ENCODE peak calls at places on chromosomes 7 and 10, in four cellular contexts. L, S, Q and V are unnamed samples.
A peak's percentile ranks its signal among the peaks of the same experiment; 100 is the strongest.

GRCh38 chr7:128031901-128032604 is 816 bp upstream of the LRRC4 start:
- DNase-seq in S (peak; percentile 73), Q (peak; percentile 36), L (peak; percentile 80), V (peak; percentile 33)

GRCh38 chr7:42035205-42035604 is 201.8 kb downstream of the GLI3 start:
- DNase-seq in Q (no peak), S (no peak), L (no peak), V (no peak)

GRCh38 chr10:34364253-34365037 is 450.7 kb downstream of the PARD3 start:
- DNase-seq in L (no peak), S (no peak), Q (no peak), V (no peak)

GRCh38 chr10:14009315-14010082 is 321.2 kb downstream of the FRMD4A start:
- DNase-seq in Q (no peak), L (no peak), S (no peak), V (no peak)

GRCh38 chr10:64103750-64104149 is 582.5 kb downstream of the REEP3 start:
- DNase-seq in Q (no peak), S (no peak), L (no peak), V (no peak)

GRCh38 chr7:134742688-134743350 is 36.6 kb upstream of the CALD1 start:
- DNase-seq in S (no peak), Q (peak; percentile 87), L (no peak), V (peak; percentile 35)

GRCh38 chr7:148883233-148884048 is 650 bp downstream of the EZH2 start:
- DNase-seq in L (peak; percentile 41), Q (no peak), S (peak; percentile 88), V (peak; percentile 41)

GRCh38 chr7:103116511-103116910 is 32.4 kb downstream of the NAPEPLD start:
- DNase-seq in Q (no peak), S (no peak), L (no peak), V (no peak)

GRCh38 chr10:127186846-127187245 is 9.5 kb downstream of the INSYN2A start:
- DNase-seq in L (no peak), S (no peak), Q (no peak), V (no peak)

GRCh38 chr7:69598487-69599148 is 343 bp downstream of the AUTS2 start:
- DNase-seq in Q (no peak), L (peak; percentile 58), S (peak; percentile 65), V (no peak)

GRCh38 chr7:107277331-107277730 is 108.5 kb downstream of the HBP1 start:
- DNase-seq in Q (no peak), L (no peak), S (no peak), V (no peak)

GRCh38 chr10:100890696-100891271 is 22.0 kb upstream of the SLF2 start:
- DNase-seq in S (no peak), L (no peak), Q (peak; percentile 94), V (no peak)

GRCh38 chr7:51451751-51452465 is 135.3 kb upstream of the COBL start:
- DNase-seq in S (no peak), L (peak; percentile 81), Q (no peak), V (no peak)

GRCh38 chr7:134004829-134005505 is 122.2 kb upstream of the LRGUK start:
- DNase-seq in S (no peak), Q (no peak), L (no peak), V (no peak)

GRCh38 chr10:34341473-34341872 is 473.6 kb downstream of the PARD3 start:
- DNase-seq in Q (no peak), L (no peak), S (no peak), V (no peak)

GRCh38 chr7:73354787-73355186 is 26.8 kb downstream of the FKBP6 start:
- DNase-seq in Q (no peak), L (no peak), S (no peak), V (no peak)

GRCh38 chr7:81693080-81693479 is 76.8 kb downstream of the HGF start:
- DNase-seq in L (no peak), S (no peak), Q (no peak), V (no peak)

GRCh38 chr7:2939193-2939885 is 95.2 kb upstream of the GNA12 start:
- DNase-seq in L (no peak), Q (no peak), S (peak; percentile 44), V (no peak)

GRCh38 chr10:124697837-124698559 is 46.2 kb downstream of the FAM53B start:
- DNase-seq in L (peak; percentile 36), Q (no peak), S (peak; percentile 68), V (no peak)

GRCh38 chr10:4683137-4683536 is 142.9 kb upstream of the AKR1E2 start:
- DNase-seq in L (no peak), Q (no peak), S (no peak), V (no peak)

GRCh38 chr7:44533301-44534055 is 7.7 kb downstream of the NPC1L1 start:
- DNase-seq in Q (no peak), L (no peak), S (no peak), V (no peak)

GRCh38 chr10:21912583-21912982 is 90.9 kb downstream of the DNAJC1 start:
- DNase-seq in Q (no peak), L (peak; percentile 27), S (no peak), V (no peak)

GRCh38 chr10:61078542-61078941 is 134.6 kb upstream of the RHOBTB1 start:
- DNase-seq in S (peak; percentile 41), Q (no peak), L (no peak), V (no peak)

GRCh38 chr7:19772858-19773337 is 519 bp downstream of the TMEM196 start:
- DNase-seq in S (peak; percentile 68), Q (no peak), L (peak; percentile 87), V (no peak)

GRCh38 chr10:124728071-124728829 is 15.9 kb downstream of the FAM53B start:
- DNase-seq in Q (no peak), S (peak; percentile 53), L (no peak), V (peak; percentile 39)

GRCh38 chr10:46255696-46256355 is 31.0 kb upstream of the ANTXRL start:
- DNase-seq in S (no peak), Q (no peak), L (peak; percentile 82), V (peak; percentile 71)

GRCh38 chr7:151249732-151250072 is 1.2 kb upstream of the SMARCD3 start:
- DNase-seq in Q (no peak), S (peak; percentile 82), L (peak; percentile 80), V (peak; percentile 48)

GRCh38 chr7:158166386-158167340 is 421.0 kb downstream of the PTPRN2 start:
- DNase-seq in Q (no peak), L (no peak), S (no peak), V (no peak)

GRCh38 chr7:73966062-73966940 is 61.7 kb upstream of the ELN start:
- DNase-seq in Q (no peak), L (no peak), S (no peak), V (no peak)

DNA sequence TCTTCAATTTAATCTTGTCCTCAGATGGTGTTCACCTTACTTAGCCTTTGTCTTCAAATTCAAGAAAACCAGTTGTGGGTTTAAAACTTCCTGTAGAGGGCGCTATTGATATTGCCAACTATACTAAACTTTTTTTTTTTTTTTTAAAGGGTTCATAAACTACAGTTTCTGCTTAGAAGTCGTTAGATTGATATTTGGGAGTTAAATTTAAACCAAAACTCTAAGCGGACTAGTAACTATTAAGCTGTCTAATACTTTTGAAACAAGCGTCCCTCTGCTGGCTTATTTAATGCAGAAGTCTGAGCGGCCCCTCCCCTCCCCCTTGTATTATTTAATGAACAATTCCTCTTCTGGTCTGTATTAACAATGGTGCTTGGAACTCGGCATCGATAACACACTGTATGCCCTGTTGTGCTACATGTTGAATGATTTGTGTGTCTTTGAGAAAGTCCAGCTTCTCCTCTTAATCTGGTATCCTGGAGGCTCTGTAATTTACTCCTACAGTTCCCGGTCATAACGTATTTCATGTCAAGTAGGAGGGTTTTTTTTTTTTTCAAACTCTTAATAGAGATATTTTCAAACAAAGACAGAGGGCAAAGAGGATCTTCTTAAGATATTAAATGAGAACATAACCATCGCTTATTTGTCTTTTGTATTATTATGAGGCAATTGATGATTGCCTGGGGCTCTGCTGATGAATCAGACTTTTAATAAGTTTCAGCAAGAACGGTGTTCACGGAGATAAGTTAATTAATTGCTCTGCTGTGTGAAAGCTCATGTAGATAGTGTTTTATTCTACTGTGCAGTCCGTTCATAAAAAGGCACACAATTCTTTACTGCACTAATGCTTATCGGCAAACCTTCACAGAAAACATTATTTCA is 22.6 kb upstream of the CREB5 start:
- DNase-seq in Q (no peak), S (no peak), L (peak; percentile 85), V (no peak)
- TF ChIP-seq CTCF in Q (peak; percentile 74), S (peak; percentile 48), L (peak; percentile 99), V (peak; percentile 65)

DNA sequence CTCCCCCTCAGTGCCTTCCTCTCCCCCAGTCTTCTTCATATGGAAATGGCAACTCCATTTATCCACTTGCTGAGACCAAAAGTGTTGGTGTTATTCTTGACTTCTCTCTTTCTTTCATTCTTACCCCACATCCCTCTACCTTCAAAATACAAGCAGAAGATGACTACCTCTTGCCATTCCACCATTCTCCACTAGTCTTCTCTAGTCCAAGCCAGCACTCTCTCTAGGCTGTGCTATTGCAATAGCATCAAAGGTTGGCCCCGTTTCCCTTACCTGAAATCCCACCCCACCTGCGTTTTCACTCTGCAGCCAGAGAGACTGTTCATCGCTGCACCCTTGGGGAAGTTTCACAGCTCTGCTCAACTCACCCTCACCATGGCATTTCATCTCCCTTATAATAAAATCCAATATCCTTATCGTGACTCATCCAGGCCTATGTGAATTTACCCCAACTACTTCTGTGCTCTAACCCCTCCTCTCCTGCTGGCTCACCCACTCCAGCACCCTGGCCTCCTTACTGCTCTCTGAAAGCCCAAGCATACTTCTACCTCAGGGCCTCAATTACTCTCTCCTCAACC is 109.1 kb downstream of the LSM5 start:
- DNase-seq in L (peak; percentile 33), S (no peak), Q (no peak), V (no peak)
- TF ChIP-seq CTCF in L (no peak), S (no peak), Q (no peak), V (no peak)

GRCh38 chr10:119687192-119688032 is 36.2 kb downstream of the BAG3 start:
- DNase-seq in S (no peak), Q (no peak), L (peak; percentile 98), V (no peak)

GRCh38 chr10:119686465-119687191 is 35.4 kb downstream of the BAG3 start:
- DNase-seq in L (peak; percentile 92), S (peak; percentile 89), Q (peak; percentile 65), V (peak; percentile 82)

GRCh38 chr10:119691726-119692125 is 34.1 kb upstream of the INPP5F start:
- DNase-seq in Q (no peak), L (no peak), S (no peak), V (no peak)

GRCh38 chr10:119689016-119689564 is 36.8 kb upstream of the INPP5F start:
- DNase-seq in S (no peak), Q (no peak), L (peak; percentile 43), V (no peak)

GRCh38 chr10:119688033-119688508 is 36.9 kb downstream of the BAG3 start:
- DNase-seq in Q (no peak), S (no peak), L (peak; percentile 63), V (no peak)
- TF ChIP-seq CTCF in Q (no peak), S (no peak), L (peak; percentile 34), V (no peak)

DNA sequence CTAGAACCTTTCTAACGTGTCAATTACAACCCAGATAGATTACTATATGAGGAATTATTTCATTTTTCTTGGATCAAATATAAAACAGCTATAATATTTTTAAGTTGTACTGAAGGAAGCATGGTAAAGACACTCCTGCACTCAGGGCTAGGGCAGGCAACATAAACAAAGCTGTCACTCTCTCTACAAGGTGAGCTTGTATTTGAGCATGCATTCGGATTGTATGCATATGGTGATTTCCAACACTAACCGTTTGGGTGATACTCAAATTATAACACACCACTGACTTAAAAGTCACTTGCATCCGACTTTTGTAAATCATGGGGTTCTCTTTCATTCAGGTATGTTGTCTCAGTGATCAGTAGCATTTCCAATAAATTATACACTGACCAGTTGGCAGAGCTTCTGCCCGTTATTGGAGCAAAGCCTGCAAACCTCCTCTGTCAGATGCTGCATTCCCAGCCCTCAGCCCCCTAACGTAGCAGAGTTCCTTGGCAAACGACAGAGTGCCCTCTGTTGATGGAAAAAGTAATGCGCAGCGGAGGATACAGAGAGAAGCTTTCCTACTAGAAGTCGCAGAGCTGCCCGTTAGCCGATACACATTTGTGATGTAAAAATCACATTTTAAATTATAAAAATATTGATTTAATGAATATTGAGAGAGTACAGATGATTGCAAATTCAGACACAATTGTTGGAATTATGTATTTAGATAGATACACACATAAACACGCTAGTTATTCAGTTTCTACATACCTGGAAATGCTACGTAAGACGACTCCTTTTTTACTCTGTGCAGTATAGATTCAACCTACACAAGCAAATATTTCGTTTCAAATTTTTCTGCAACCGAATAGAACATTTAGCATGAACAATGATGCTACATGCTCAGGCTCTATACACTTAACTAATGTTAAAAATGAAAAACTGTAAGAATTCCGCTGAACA is 173.9 kb upstream of the SP4 start:
- DNase-seq in S (no peak), Q (no peak), L (peak; percentile 94), V (peak; percentile 57)
- TF ChIP-seq CTCF in S (peak; percentile 56), Q (peak; percentile 63), L (peak; percentile 85), V (peak; percentile 51)